ENCODE peak calls at places on chromosomes 4 and X, in nine cellular contexts. N, I, Y, J, Z, U, L, P and K are unnamed samples.

GRCh38 chrX:68273887-68274286 is 159.4 kb downstream of the OPHN1 start:
- DNase-seq in P (no peak), I (no peak), U (no peak), Z (no peak), N (no peak), L (no peak), J (peak), Y (no peak), K (no peak)

GRCh38 chrX:30301977-30302376 is 7.2 kb downstream of the NR0B1 start:
- DNase-seq in J (peak), P (no peak), N (no peak), I (no peak), L (no peak), U (no peak), Y (no peak), Z (no peak), K (no peak)

GRCh38 chr4:173370130-173370476 is 651 bp upstream of the SAP30 start:
- DNase-seq in L (no peak), U (peak), J (no peak), Z (peak), P (no peak), N (no peak), I (no peak), Y (peak), K (no peak)

GRCh38 chrX:124028177-124028576 is 66.7 kb downstream of the STAG2 start:
- DNase-seq in U (no peak), I (no peak), J (peak), Z (no peak), L (no peak), P (no peak), N (no peak), Y (no peak), K (no peak)

GRCh38 chr4:40953253-40954118 is 203.7 kb downstream of the NSUN7 start:
- DNase-seq in I (no peak), Y (no peak), U (no peak), L (no peak), N (no peak), J (peak), Z (peak), P (no peak), K (no peak)

GRCh38 chr4:1523907-1524636 is 117.8 kb upstream of the NKX1-1 start:
- DNase-seq in L (no peak), Z (peak), I (no peak), N (no peak), P (peak), J (no peak), Y (no peak), U (no peak), K (no peak)

GRCh38 chr4:155745984-155746383 is 12.8 kb upstream of the GUCY1B1 start:
- DNase-seq in L (no peak), I (peak), N (no peak), U (no peak), Z (no peak), P (no peak), J (peak), Y (no peak), K (peak)

GRCh38 chr4:30600246-30600645 is 119.9 kb upstream of the PCDH7 start:
- DNase-seq in L (no peak), U (no peak), P (no peak), Y (no peak), J (no peak), I (peak), Z (no peak), N (no peak), K (no peak)

GRCh38 chr4:181820518-181820917 is 422.7 kb upstream of the TENM3 start:
- DNase-seq in N (no peak), Y (no peak), J (no peak), L (no peak), P (no peak), Z (no peak), U (no peak), I (no peak), K (no peak)

GRCh38 chr4:55138367-55138766 is 13.0 kb upstream of the KDR start:
- DNase-seq in U (no peak), P (no peak), L (no peak), Y (no peak), Z (no peak), J (no peak), N (no peak), I (no peak), K (no peak)

GRCh38 chr4:77336411-77337142 is 179.6 kb downstream of the CCNG2 start:
- DNase-seq in L (no peak), N (no peak), Y (no peak), Z (no peak), I (no peak), J (no peak), U (no peak), P (no peak), K (no peak)

GRCh38 chr4:169557061-169557636 is 55.2 kb downstream of the NEK1 start:
- DNase-seq in J (no peak), U (no peak), I (no peak), Y (no peak), P (no peak), Z (no peak), L (no peak), N (no peak), K (no peak)

GRCh38 chr4:69742596-69742995 is 17.8 kb downstream of the SULT1B1 start:
- DNase-seq in L (no peak), P (no peak), Y (no peak), Z (no peak), U (no peak), J (no peak), N (no peak), I (no peak), K (no peak)

GRCh38 chr4:132893787-132894186 is 255.3 kb upstream of the PCDH10 start:
- DNase-seq in I (no peak), Y (no peak), N (no peak), Z (no peak), P (no peak), U (no peak), L (no peak), J (no peak), K (no peak)

GRCh38 chr4:39614487-39615162 is 24.0 kb downstream of the SMIM14 start:
- DNase-seq in P (no peak), I (peak), N (no peak), Y (no peak), J (peak), L (no peak), Z (no peak), U (no peak), K (no peak)

GRCh38 chr4:145580906-145581305 is 38.3 kb upstream of the MMAA start:
- DNase-seq in Z (no peak), J (no peak), L (no peak), U (no peak), N (no peak), Y (no peak), P (no peak), I (no peak), K (no peak)

GRCh38 chr4:183989471-183989870 is 84.4 kb downstream of the STOX2 start:
- DNase-seq in N (no peak), P (no peak), L (no peak), Y (no peak), I (peak), J (peak), U (no peak), Z (no peak), K (no peak)

GRCh38 chr4:156558365-156559025 is 413.1 kb downstream of the PDGFC start:
- DNase-seq in P (peak), U (no peak), I (no peak), L (no peak), Y (no peak), Z (no peak), J (no peak), N (no peak), K (no peak)

GRCh38 chr4:42205551-42205950 is 53.1 kb upstream of the BEND4 start:
- DNase-seq in L (no peak), N (no peak), I (no peak), Z (no peak), J (no peak), P (no peak), Y (no peak), U (no peak), K (no peak)

GRCh38 chrX:1576201-1577101 is 15.0 kb upstream of the AKAP17A start:
- DNase-seq in J (no peak), Y (no peak), U (no peak), P (no peak), L (no peak), N (no peak), I (no peak), Z (no peak), K (no peak)

GRCh38 chr4:128879971-128880370 is 70.5 kb downstream of the JADE1 start:
- DNase-seq in P (no peak), Z (no peak), Y (no peak), I (no peak), J (no peak), U (no peak), L (no peak), N (no peak), K (no peak)

GRCh38 chr4:3417448-3417847 is 24.3 kb upstream of the HGFAC start:
- DNase-seq in L (no peak), I (no peak), Y (no peak), N (no peak), Z (peak), U (no peak), P (peak), J (no peak), K (no peak)

GRCh38 chr4:64781737-64782326 is 372.6 kb upstream of the TECRL start:
- DNase-seq in I (no peak), L (no peak), U (no peak), Y (no peak), N (peak), Z (no peak), J (peak), P (no peak), K (no peak)

GRCh38 chrX:96361844-96362243 is 322.8 kb upstream of the DIAPH2 start:
- DNase-seq in Y (no peak), P (no peak), I (no peak), N (no peak), Z (no peak), L (no peak), U (no peak), J (no peak), K (no peak)

GRCh38 chrX:40107291-40108083 is 9.7 kb upstream of the BCOR start:
- DNase-seq in P (peak), Z (peak), N (no peak), Y (no peak), I (no peak), L (no peak), U (no peak), J (no peak), K (no peak)

GRCh38 chr4:80221161-80221560 is 23.9 kb downstream of the PRDM8 start:
- DNase-seq in N (peak), Y (no peak), Z (no peak), I (no peak), P (no peak), U (no peak), L (no peak), J (peak), K (no peak)

GRCh38 chr4:9938933-9939332 is 82.4 kb downstream of the SLC2A9 start:
- DNase-seq in J (no peak), I (no peak), Y (no peak), U (no peak), L (no peak), N (no peak), Z (no peak), P (no peak), K (no peak)

GRCh38 chrX:13283512-13283911 is 36.3 kb downstream of the ATXN3L start:
- DNase-seq in I (no peak), P (no peak), N (no peak), Y (no peak), L (no peak), J (peak), Z (no peak), U (no peak), K (peak)

GRCh38 chrX:13257223-13258051 is 62.4 kb downstream of the ATXN3L start:
- DNase-seq in N (no peak), I (no peak), L (no peak), Z (no peak), P (no peak), Y (no peak), J (no peak), U (no peak), K (no peak)

GRCh38 chr4:3808597-3808996 is 42.4 kb downstream of the ADRA2C start:
- DNase-seq in U (no peak), N (no peak), P (no peak), I (no peak), Y (no peak), J (no peak), L (no peak), Z (no peak), K (no peak)